ENCODE peak calls at places on chromosomes 11 and 22, in nine cellular contexts. Q is suprapubic skin, Y is IMR-90, I is A549, F is esophagus squamous epithelium, X is K562, U is body of pancreas, H is uterus, N is adrenal gland. S is an unnamed sample.

GRCh38 chr11:61603667-61604066 is 22.8 kb upstream of the SYT7 start:
- DNase-seq in I (no peak), Q (no peak), U (peak; percentile 28), X (no peak), N (no peak), F (no peak), H (no peak), Y (no peak), S (no peak)

GRCh38 chr11:92340839-92341238 is 116.2 kb downstream of the FAT3 start:
- DNase-seq in N (no peak), H (no peak), Y (peak; percentile 2), I (peak; percentile 45), Q (no peak), F (no peak), U (peak; percentile 21), X (peak; percentile 14), S (peak; percentile 56)

GRCh38 chr11:130023204-130023603 is 20.6 kb upstream of the PRDM10 start:
- DNase-seq in X (no peak), U (no peak), Y (peak; percentile 48), H (no peak), I (no peak), F (no peak), N (no peak), Q (no peak), S (no peak)

GRCh38 chr22:35257002-35257320 is 332 bp upstream of the HMGXB4 start:
- DNase-seq in X (no peak), Y (no peak), Q (no peak), U (no peak), F (no peak), I (no peak), H (no peak), N (no peak), S (no peak)

GRCh38 chr11:93567406-93567819 is 24.2 kb upstream of the SMCO4 start:
- DNase-seq in I (no peak), F (no peak), X (no peak), Q (no peak), H (peak; percentile 64), U (peak; percentile 91), N (peak; percentile 94), Y (no peak), S (peak; percentile 25)

GRCh38 chr11:9155930-9156329 is 64.5 kb upstream of the SCUBE2 start:
- DNase-seq in Q (no peak), F (no peak), H (no peak), X (no peak), U (no peak), I (no peak), Y (no peak), N (no peak), S (no peak)

GRCh38 chr11:27462543-27462942 is 10.0 kb downstream of the LGR4 start:
- DNase-seq in U (no peak), Q (no peak), H (no peak), F (no peak), Y (no peak), I (peak; percentile 45), N (peak; percentile 6), X (no peak), S (no peak)

GRCh38 chr22:30027169-30027568 is 53.1 kb upstream of the HORMAD2 start:
- DNase-seq in N (no peak), X (no peak), U (no peak), H (no peak), F (no peak), Y (no peak), Q (no peak), I (peak; percentile 10), S (no peak)

GRCh38 chr11:117197516-117198456 is 1.4 kb upstream of the TAGLN start:
- DNase-seq in Q (no peak), N (no peak), Y (peak; percentile 32), H (peak; percentile 84), I (peak; percentile 24), X (peak; percentile 50), F (no peak), U (no peak), S (no peak)

GRCh38 chr11:71370895-71371673 is 77.1 kb downstream of the DHCR7 start:
- DNase-seq in N (no peak), Y (no peak), I (no peak), U (no peak), X (no peak), Q (no peak), H (no peak), F (no peak), S (no peak)

DNA sequence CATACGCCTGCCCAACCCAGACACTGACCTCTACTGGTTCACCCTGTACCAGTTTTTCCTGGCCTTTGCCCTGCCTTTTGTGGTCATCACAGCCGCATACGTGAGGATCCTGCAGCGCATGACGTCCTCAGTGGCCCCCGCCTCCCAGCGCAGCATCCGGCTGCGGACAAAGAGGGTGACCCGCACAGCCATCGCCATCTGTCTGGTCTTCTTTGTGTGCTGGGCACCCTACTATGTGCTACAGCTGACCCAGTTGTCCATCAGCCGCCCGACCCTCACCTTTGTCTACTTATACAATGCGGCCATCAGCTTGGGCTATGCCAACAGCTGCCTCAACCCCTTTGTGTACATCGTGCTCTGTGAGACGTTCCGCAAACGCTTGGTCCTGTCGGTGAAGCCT is 2.2 kb downstream of the MCHR1 start:
- DNase-seq in F (no peak), I (no peak), Q (no peak), H (no peak), N (no peak), Y (no peak), X (no peak), U (no peak), S (no peak)
- H3K4me1 ChIP-seq in F (peaks cover 18% of the 10 kb centered on the region), I (peaks cover 8% of the 10 kb centered on the region), Q (peaks cover 29% of the 10 kb centered on the region), H (no peaks in the 10 kb centered on the region), N (peaks cover 3% of the 10 kb centered on the region), Y (peaks cover 16% of the 10 kb centered on the region), X (peaks cover 13% of the 10 kb centered on the region), U (peaks cover 6% of the 10 kb centered on the region), S (peaks cover 12% of the 10 kb centered on the region)

GRCh38 chr11:69773626-69774353 is 1.4 kb downstream of the FGF4 start:
- DNase-seq in I (no peak), N (no peak), Q (no peak), F (no peak), U (no peak), H (no peak), Y (no peak), X (no peak), S (no peak)
- H3K4me3 ChIP-seq in I (no peak overlapping the region), N (no peak overlapping the region), Q (no peak overlapping the region), F (no peak overlapping the region), U (no peak overlapping the region), H (no peak overlapping the region), Y (no peak overlapping the region), X (no peak overlapping the region), S (peak overlapping the region; percentile 53)

GRCh38 chr11:44923080-44923479 is 27.6 kb downstream of the TP53I11 start:
- DNase-seq in U (no peak), N (no peak), X (no peak), F (no peak), Y (no peak), H (no peak), I (no peak), Q (no peak), S (no peak)

GRCh38 chr11:44926036-44926435 is 24.6 kb downstream of the TP53I11 start:
- DNase-seq in F (no peak), H (no peak), X (no peak), I (no peak), N (no peak), Y (no peak), Q (no peak), U (no peak), S (no peak)

GRCh38 chr11:44927174-44927661 is 23.5 kb downstream of the TP53I11 start:
- DNase-seq in F (no peak), X (peak; percentile 79), N (peak; percentile 63), I (peak; percentile 84), H (peak; percentile 52), Q (peak; percentile 89), U (peak; percentile 65), Y (peak; percentile 66), S (peak; percentile 76)

GRCh38 chr11:44920451-44920850 is 30.2 kb downstream of the TP53I11 start:
- DNase-seq in I (no peak), F (no peak), Q (no peak), U (no peak), Y (no peak), N (no peak), X (no peak), H (no peak), S (no peak)

GRCh38 chr11:44923796-44924195 is 26.9 kb downstream of the TP53I11 start:
- DNase-seq in X (no peak), Y (no peak), U (no peak), F (no peak), I (no peak), Q (no peak), N (no peak), H (no peak), S (no peak)
- TF ChIP-seq POLR2A in X (no peak), Y (no peak), U (no peak), F (no peak), I (no peak), Q (no peak), N (no peak), H (no peak), S (no peak)

GRCh38 chr22:39311592-39312400 is 7.6 kb downstream of the RPL3 start:
- DNase-seq in Q (no peak), F (no peak), H (no peak), N (no peak), I (no peak), X (no peak), U (no peak), Y (no peak), S (no peak)

GRCh38 chr22:39308614-39309363 is 10.6 kb downstream of the RPL3 start:
- DNase-seq in N (peak; percentile 93), U (peak; percentile 68), Q (peak; percentile 90), X (no peak), H (peak; percentile 78), Y (peak; percentile 96), I (peak; percentile 78), F (no peak), S (no peak)

GRCh38 chr22:39312410-39312809 is 7.0 kb downstream of the RPL3 start:
- DNase-seq in F (no peak), Y (no peak), I (no peak), H (no peak), N (no peak), U (no peak), X (no peak), Q (no peak), S (no peak)

GRCh38 chr22:39309364-39309861 is 10.0 kb downstream of the RPL3 start:
- DNase-seq in U (no peak), N (no peak), I (no peak), H (no peak), Q (no peak), F (no peak), Y (no peak), X (no peak), S (no peak)

DNA sequence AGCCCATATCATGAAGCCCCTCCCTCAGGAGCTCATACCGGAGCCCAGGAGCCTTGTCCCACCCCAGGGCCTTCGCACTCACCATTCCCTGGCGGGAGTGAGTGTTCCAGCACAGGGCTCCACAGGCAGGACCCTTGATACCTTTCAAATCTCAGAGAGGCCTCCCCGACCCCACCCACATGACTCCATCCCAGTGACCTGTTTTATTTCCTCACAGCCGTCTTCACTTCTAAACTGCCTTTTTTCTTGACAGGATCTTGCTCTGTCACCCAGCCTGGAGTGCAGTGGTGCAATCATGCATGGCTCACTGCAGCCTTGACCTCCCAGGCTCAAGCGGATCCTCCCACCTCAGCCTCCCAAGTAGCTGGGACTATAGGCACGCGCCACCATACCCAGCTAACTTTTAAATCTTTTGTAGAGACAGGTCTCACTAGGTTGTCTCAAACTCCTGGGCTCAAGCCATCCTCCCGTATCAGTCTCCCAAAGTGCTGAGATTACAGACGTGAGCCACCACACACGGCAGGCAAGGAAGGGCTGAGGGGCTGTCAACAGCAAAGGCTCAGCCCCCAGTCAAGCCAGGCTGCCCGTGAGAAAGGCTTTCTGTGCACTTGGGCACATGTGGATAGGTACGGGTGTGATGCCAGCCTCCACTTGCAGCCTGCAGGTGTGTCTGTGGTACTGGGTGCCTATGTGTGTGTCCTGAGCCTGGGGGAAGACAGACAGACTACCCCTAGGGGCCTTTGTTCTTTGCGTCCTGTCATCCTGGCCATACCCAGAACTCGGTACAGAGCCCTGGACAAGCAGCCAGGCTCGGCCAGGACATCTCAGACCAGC is 9.3 kb downstream of the RPL3 start:
- DNase-seq in U (no peak), Y (peak; percentile 58), I (no peak), N (peak; percentile 62), F (no peak), X (no peak), Q (no peak), H (no peak), S (no peak)
- H3K4me1 ChIP-seq in U (peaks cover 17% of the 10 kb centered on the region), Y (peaks cover 23% of the 10 kb centered on the region), I (peaks cover 64% of the 10 kb centered on the region), N (peaks cover 25% of the 10 kb centered on the region), F (peaks cover 48% of the 10 kb centered on the region), X (peaks cover 51% of the 10 kb centered on the region), Q (peaks cover 35% of the 10 kb centered on the region), H (no peaks in the 10 kb centered on the region), S (peaks cover 23% of the 10 kb centered on the region)

S was measured in testis.